ENCODE peak calls at places on chromosomes 16 and 17, in six cellular contexts. One of them, this sample, is unnamed.

GRCh38 chr16:49598386-49599170 is 225.0 kb downstream of the C16orf78 start:
- DNase-seq in HFFc6: no peak
- DNase-seq in T-helper 1 cell: no peak
- DNase-seq in kidney tubule cell: no peak
- DNase-seq in body of pancreas: no peak
- DNase-seq in NCI-H2227 treated with DMSO at 0.1 percent for 48 hours: no peak
- DNase-seq in this sample: no peak

GRCh38 chr17:13086142-13086769 is 68.4 kb upstream of the ELAC2 start:
- DNase-seq in HFFc6: no peak
- DNase-seq in T-helper 1 cell: no peak
- DNase-seq in kidney tubule cell: no peak
- DNase-seq in body of pancreas: no peak
- DNase-seq in NCI-H2227 treated with DMSO at 0.1 percent for 48 hours: no peak
- DNase-seq in this sample: no peak

GRCh38 chr17:77845541-77846225 is 112.8 kb upstream of the TNRC6C start:
- DNase-seq in HFFc6: no peak
- DNase-seq in T-helper 1 cell: no peak
- DNase-seq in kidney tubule cell: no peak
- DNase-seq in body of pancreas: no peak
- DNase-seq in NCI-H2227 treated with DMSO at 0.1 percent for 48 hours: no peak
- DNase-seq in this sample: no peak

GRCh38 chr17:28950017-28950751 is 1.1 kb downstream of the PHF12 start:
- DNase-seq in HFFc6: peak
- DNase-seq in T-helper 1 cell: peak
- DNase-seq in kidney tubule cell: peak
- DNase-seq in body of pancreas: peak
- DNase-seq in NCI-H2227 treated with DMSO at 0.1 percent for 48 hours: no peak
- DNase-seq in this sample: peak

GRCh38 chr16:57893217-57893558 is 77.7 kb downstream of the CNGB1 start:
- DNase-seq in HFFc6: no peak
- DNase-seq in T-helper 1 cell: no peak
- DNase-seq in kidney tubule cell: peak
- DNase-seq in body of pancreas: no peak
- DNase-seq in NCI-H2227 treated with DMSO at 0.1 percent for 48 hours: no peak
- DNase-seq in this sample: no peak

GRCh38 chr16:50244140-50244503 is 22.2 kb upstream of the ADCY7 start:
- DNase-seq in HFFc6: peak
- DNase-seq in T-helper 1 cell: no peak
- DNase-seq in kidney tubule cell: peak
- DNase-seq in body of pancreas: no peak
- DNase-seq in NCI-H2227 treated with DMSO at 0.1 percent for 48 hours: no peak
- DNase-seq in this sample: no peak

GRCh38 chr17:15999974-16000827 is 577 bp downstream of the TTC19 start:
- DNase-seq in HFFc6: peak
- DNase-seq in T-helper 1 cell: no peak
- DNase-seq in kidney tubule cell: peak
- DNase-seq in body of pancreas: peak
- DNase-seq in NCI-H2227 treated with DMSO at 0.1 percent for 48 hours: peak
- DNase-seq in this sample: peak

GRCh38 chr17:66975614-66976378 is 11.3 kb downstream of the CACNG4 start:
- DNase-seq in HFFc6: no peak
- DNase-seq in T-helper 1 cell: no peak
- DNase-seq in kidney tubule cell: no peak
- DNase-seq in body of pancreas: no peak
- DNase-seq in NCI-H2227 treated with DMSO at 0.1 percent for 48 hours: no peak
- DNase-seq in this sample: no peak

GRCh38 chr17:63345598-63345997 is 100.5 kb downstream of the CYB561 start:
- DNase-seq in HFFc6: peak
- DNase-seq in T-helper 1 cell: no peak
- DNase-seq in kidney tubule cell: peak
- DNase-seq in body of pancreas: no peak
- DNase-seq in NCI-H2227 treated with DMSO at 0.1 percent for 48 hours: no peak
- DNase-seq in this sample: no peak

GRCh38 chr17:68184816-68185436 is 62.9 kb upstream of the AMZ2 start:
- DNase-seq in HFFc6: no peak
- DNase-seq in T-helper 1 cell: no peak
- DNase-seq in kidney tubule cell: no peak
- DNase-seq in body of pancreas: no peak
- DNase-seq in NCI-H2227 treated with DMSO at 0.1 percent for 48 hours: no peak
- DNase-seq in this sample: no peak

GRCh38 chr17:60391419-60392041 is 403 bp downstream of the USP32 start:
- DNase-seq in HFFc6: peak
- DNase-seq in T-helper 1 cell: no peak
- DNase-seq in kidney tubule cell: no peak
- DNase-seq in body of pancreas: no peak
- DNase-seq in NCI-H2227 treated with DMSO at 0.1 percent for 48 hours: peak
- DNase-seq in this sample: no peak

This sample was measured in testis.